ENCODE peak calls at places on chromosomes 3 and 15, in six cellular contexts. V, O, W, F, Q and R are unnamed samples.

GRCh38 chr3:17057316-17057715 is 172.6 kb downstream of the PLCL2 start:
- DNase-seq in F (no peak), O (no peak), V (peak), W (peak), Q (no peak), R (peak)

GRCh38 chr3:147173280-147173679 is 233.1 kb downstream of the ZIC4 start:
- DNase-seq in O (no peak), V (no peak), Q (no peak), W (no peak), F (no peak), R (no peak)

GRCh38 chr15:46222861-46223260 is 588.0 kb downstream of the SQOR start:
- DNase-seq in W (no peak), O (no peak), V (no peak), Q (no peak), F (no peak), R (no peak)

GRCh38 chr3:157633241-157633640 is 130.0 kb upstream of the VEPH1 start:
- DNase-seq in W (no peak), V (no peak), Q (no peak), O (no peak), F (no peak), R (no peak)

GRCh38 chr15:73794501-73795133 is 41.5 kb upstream of the INSYN1 start:
- DNase-seq in Q (no peak), F (no peak), O (no peak), W (peak), V (peak), R (peak)

GRCh38 chr3:15280853-15281532 is 51.4 kb downstream of the SH3BP5 start:
- DNase-seq in O (no peak), V (no peak), Q (no peak), F (no peak), W (no peak), R (no peak)

GRCh38 chr15:65311760-65312159 is 7.3 kb downstream of the RNU5B-1 start:
- DNase-seq in O (no peak), V (no peak), Q (no peak), W (no peak), F (no peak), R (no peak)

GRCh38 chr3:137110392-137110996 is 152.7 kb downstream of the IL20RB start:
- DNase-seq in F (peak), V (peak), W (peak), Q (no peak), O (peak), R (peak)

GRCh38 chr15:101567089-101567488 is 77.6 kb upstream of the PCSK6 start:
- DNase-seq in O (no peak), F (no peak), W (no peak), Q (no peak), V (no peak), R (no peak)

GRCh38 chr3:26484140-26484539 is 138.4 kb upstream of the LRRC3B start:
- DNase-seq in V (no peak), Q (peak), O (peak), W (no peak), F (no peak), R (no peak)

GRCh38 chr15:78317145-78317836 is 17.9 kb upstream of the SKIC8 start:
- DNase-seq in F (peak), Q (no peak), O (no peak), W (no peak), V (peak), R (no peak)

GRCh38 chr15:100726426-100727190 is 124.2 kb downstream of the ASB7 start:
- DNase-seq in O (no peak), W (peak), V (peak), F (no peak), Q (no peak), R (peak)

GRCh38 chr3:128060473-128061381 is 8.5 kb downstream of the SEC61A1 start:
- DNase-seq in V (peak), F (no peak), W (peak), Q (no peak), O (no peak), R (peak)

GRCh38 chr3:32709346-32709745 is 24.4 kb downstream of the CNOT10 start:
- DNase-seq in W (no peak), Q (no peak), V (no peak), O (no peak), F (no peak), R (no peak)

GRCh38 chr3:131114201-131114600 is 87.5 kb downstream of the NEK11 start:
- DNase-seq in Q (no peak), V (no peak), W (no peak), O (no peak), F (no peak), R (no peak)

GRCh38 chr3:87855626-87856025 is 203.2 kb downstream of the CGGBP1 start:
- DNase-seq in O (no peak), Q (no peak), V (no peak), W (no peak), F (no peak), R (peak)

GRCh38 chr15:31458591-31458990 is 132.0 kb downstream of the KLF13 start:
- DNase-seq in O (no peak), V (no peak), Q (no peak), F (no peak), W (no peak), R (no peak)

GRCh38 chr15:73800662-73801345 is 47.7 kb upstream of the INSYN1 start:
- DNase-seq in V (peak), Q (no peak), F (no peak), O (no peak), W (peak), R (peak)

GRCh38 chr3:172302176-172302575 is 146.1 kb downstream of the GHSR start:
- DNase-seq in V (no peak), F (no peak), Q (no peak), W (no peak), O (no peak), R (no peak)
- H3K27ac ChIP-seq in V (no peak), F (no peak), Q (no peak), W (no peak), O (no peak), R (no peak)

GRCh38 chr3:45123030-45123429 is 23.1 kb downstream of the CDCP1 start:
- DNase-seq in W (peak), O (no peak), Q (no peak), V (peak), F (no peak), R (peak)
- H3K4me3 ChIP-seq in W (no peak), O (no peak), Q (no peak), V (no peak), F (no peak), R (no peak)

GRCh38 chr3:10248984-10249748 is 907 bp downstream of the TATDN2 start:
- DNase-seq in V (peak), O (peak), Q (peak), F (peak), W (peak), R (peak)
- H2AFZ ChIP-seq in V (peak), O (peak), Q (peak), F (peak), W (peak), R (peak)

GRCh38 chr3:183714622-183715021 is 17.0 kb downstream of the YEATS2 start:
- DNase-seq in Q (no peak), O (no peak), W (no peak), V (no peak), F (no peak), R (no peak)
- H3K27ac ChIP-seq in Q (no peak), O (no peak), W (no peak), V (no peak), F (no peak), R (no peak)

GRCh38 chr3:4587061-4587837 is 94.1 kb downstream of the ITPR1 start:
- DNase-seq in V (peak), W (no peak), O (no peak), Q (no peak), F (no peak), R (no peak)

GRCh38 chr3:4582634-4583033 is 89.5 kb downstream of the ITPR1 start:
- DNase-seq in O (no peak), Q (no peak), W (peak), F (no peak), V (peak), R (no peak)

GRCh38 chr3:4586381-4586780 is 93.2 kb downstream of the ITPR1 start:
- DNase-seq in F (no peak), W (no peak), V (no peak), O (no peak), Q (no peak), R (no peak)

GRCh38 chr3:4583441-4583840 is 90.3 kb downstream of the ITPR1 start:
- DNase-seq in F (no peak), V (peak), W (peak), O (no peak), Q (no peak), R (no peak)

DNA sequence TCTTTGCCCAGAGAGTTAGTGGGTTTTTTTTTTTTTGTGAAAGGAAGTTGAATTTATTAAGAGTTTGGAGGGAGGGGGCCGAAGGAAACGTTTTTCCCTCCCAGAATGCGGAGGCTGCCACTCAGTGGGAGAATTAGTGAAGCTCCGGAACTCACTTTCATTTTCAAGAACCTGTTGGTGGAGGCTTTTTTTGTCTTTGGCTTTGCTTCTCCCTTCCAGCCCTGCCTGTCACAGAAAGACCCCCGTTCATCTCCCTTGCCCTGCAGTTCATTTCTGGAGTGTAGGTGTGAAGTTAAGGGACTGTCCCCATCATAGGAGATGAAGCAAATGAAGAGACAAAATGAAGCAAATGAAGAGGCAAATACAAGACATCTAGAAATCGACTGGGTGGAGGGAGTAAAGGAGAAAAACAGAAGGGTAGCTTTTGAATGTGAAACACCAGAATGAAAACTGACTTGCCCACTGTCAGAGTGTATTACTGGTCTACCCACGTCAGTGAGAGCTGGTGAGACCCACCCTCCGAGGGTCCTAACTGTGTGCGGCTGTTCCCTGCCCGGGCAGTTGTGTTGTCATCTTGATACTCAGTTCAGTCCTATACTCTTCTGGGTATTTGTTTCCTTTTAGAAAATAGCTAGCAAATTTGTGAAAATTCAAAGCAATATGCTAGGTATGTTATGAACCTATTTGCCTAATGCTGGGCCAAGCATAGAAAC is 91.5 kb downstream of the ITPR1 start:
- DNase-seq in W (peak), F (no peak), Q (no peak), O (no peak), V (peak), R (no peak)
- H3K4me3 ChIP-seq in W (peak), F (no peak), Q (no peak), O (no peak), V (peak), R (no peak)

DNA sequence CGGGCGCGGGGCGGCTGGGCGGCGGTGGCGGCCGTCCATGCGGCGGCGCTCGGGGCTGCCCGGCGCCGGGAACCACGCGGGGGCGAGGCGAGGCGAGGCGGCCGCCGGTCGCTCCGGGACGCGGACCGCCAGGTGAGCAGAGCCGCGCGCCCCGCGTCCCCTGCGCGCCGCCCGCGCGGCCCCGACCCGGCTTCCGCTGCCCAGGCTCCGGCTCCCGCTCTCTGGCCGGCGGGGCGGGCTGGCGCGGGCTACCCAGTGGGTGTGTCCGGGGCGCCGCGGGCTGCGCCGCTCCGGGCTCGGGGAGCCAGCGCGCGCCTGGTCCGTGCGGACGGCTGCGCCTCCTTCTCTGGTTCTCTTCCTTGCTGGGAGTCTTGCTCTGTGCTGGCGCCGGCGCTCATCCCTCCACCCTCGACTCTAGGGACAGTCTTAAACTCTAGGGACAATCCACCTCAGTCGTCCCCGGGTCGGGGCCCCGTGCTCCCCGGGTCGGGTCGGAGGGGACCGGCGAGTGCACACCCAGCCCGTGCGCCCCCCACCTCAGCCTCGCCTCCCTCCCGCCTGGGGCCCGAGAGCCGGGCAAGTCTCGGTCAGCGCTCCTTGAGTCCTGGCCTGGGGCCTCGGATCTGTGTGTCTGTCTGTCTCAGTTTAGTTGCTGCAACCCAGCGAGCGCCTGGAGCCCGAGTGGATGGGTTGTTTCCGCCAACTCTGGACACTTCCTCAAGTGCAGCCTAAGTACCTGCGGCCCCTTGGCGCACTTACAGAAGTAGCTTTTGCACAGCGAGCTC is 488 bp downstream of the THSD4 start:
- DNase-seq in F (no peak), W (peak), V (peak), Q (no peak), O (peak), R (peak)
- H2AFZ ChIP-seq in F (no peak), W (peak), V (no peak), Q (peak), O (peak), R (peak)

DNA sequence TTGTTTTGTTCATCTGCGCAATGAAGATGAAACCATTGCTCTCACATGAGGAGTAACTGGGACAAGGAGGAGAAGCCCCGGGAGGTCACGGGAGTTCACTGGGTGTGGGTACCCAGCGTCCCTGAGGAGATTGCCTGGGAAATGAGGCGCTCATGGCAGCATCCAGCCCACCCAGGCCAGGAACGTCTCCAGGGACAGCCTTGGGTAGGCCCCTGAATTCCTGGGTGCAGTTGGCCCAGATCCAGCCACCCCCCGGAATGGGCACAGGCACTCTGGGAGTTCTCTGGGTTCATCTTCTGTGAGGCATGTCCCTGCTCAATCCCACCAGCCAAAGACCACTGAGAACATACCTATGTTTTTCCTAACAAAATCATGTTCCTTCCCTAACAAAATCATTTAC is 18.5 kb downstream of the BFSP2 start:
- DNase-seq in W (no peak), O (no peak), V (no peak), Q (no peak), F (no peak), R (no peak)
- H3K27ac ChIP-seq in W (no peak), O (no peak), V (no peak), Q (no peak), F (no peak), R (no peak)

DNA sequence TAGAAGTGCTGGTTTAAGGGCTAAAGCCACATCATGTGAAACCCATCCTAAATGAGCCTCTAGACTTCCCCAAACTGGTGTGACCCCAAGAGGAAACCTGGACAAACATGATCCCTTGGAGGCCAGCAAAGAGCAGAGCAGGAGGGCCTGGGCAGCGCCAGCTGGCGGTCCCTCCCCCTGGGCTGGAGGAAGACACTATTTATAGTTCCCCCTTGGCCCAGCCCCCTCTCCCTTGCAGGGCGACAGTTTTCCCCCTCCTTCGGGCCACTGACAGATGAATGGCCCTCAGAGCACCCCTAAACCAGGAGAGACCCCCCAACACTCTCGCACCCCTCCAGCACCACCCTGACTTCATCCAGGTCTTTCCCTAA is 2.9 kb downstream of the UCN2 start:
- DNase-seq in W (no peak), F (no peak), V (peak), Q (no peak), O (no peak), R (no peak)
- H3K4me3 ChIP-seq in W (peak), F (no peak), V (peak), Q (no peak), O (peak), R (peak)

DNA sequence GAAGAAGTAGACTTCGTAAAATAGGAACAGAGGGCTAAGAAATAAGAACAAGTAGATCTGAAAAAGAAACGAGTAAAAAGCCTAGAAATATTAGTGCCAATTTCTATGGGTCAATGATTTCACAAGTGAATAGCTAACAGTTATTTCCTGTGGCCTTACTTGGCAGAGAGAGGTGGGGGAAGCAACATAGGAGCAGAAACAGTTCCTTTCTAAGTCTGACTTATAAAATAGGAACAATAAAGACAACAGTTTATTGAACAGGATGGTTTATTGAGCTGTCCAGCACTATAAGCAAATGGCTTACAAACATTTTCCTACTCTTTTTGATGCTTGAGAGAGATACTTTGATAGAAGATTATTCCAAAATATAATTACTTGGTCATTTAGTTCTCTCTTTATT is 37.9 kb downstream of the AGTR1 start:
- DNase-seq in F (no peak), Q (no peak), W (no peak), V (no peak), O (no peak), R (peak)
- H2AFZ ChIP-seq in F (no peak), Q (no peak), W (no peak), V (no peak), O (no peak), R (no peak)

GRCh38 chr15:45083223-45083622 is 30.7 kb downstream of the DUOX2 start:
- DNase-seq in O (no peak), V (no peak), F (no peak), Q (no peak), W (no peak), R (no peak)
- H3K27ac ChIP-seq in O (no peak), V (no peak), F (no peak), Q (no peak), W (no peak), R (no peak)